ENCODE peak calls at places on chromosomes 6 and 20, in four cellular contexts. One of them, this sample, is unnamed.

GRCh38 chr20:22962567-22963439 is 72.3 kb upstream of the SSTR4 start:
- DNase-seq in left cardiac atrium: no peak
- DNase-seq in GM19239: no peak
- DNase-seq in H1: no peak
- DNase-seq in this sample: no peak

GRCh38 chr6:34718867-34719441 is 22.4 kb upstream of the ILRUN start:
- DNase-seq in left cardiac atrium: no peak
- DNase-seq in H1: no peak
- DNase-seq in GM19239: no peak
- DNase-seq in this sample: no peak

GRCh38 chr6:11152581-11152980 is 41.1 kb upstream of the ERVFRD-1 start:
- DNase-seq in GM19239: no peak
- DNase-seq in H1: no peak
- DNase-seq in left cardiac atrium: no peak
- DNase-seq in this sample: no peak

GRCh38 chr6:25694366-25694765 is 42.4 kb downstream of the SCGN start:
- DNase-seq in H1: no peak
- DNase-seq in GM19239: no peak
- DNase-seq in left cardiac atrium: no peak
- DNase-seq in this sample: no peak

GRCh38 chr20:41734506-41734945 is 116.3 kb upstream of the CHD6 start:
- DNase-seq in left cardiac atrium: peak
- DNase-seq in H1: peak
- DNase-seq in GM19239: peak
- DNase-seq in this sample: peak

GRCh38 chr6:45477785-45478184 is 100.1 kb upstream of the SUPT3H start:
- DNase-seq in H1: no peak
- DNase-seq in left cardiac atrium: no peak
- DNase-seq in GM19239: no peak
- DNase-seq in this sample: no peak

GRCh38 chr6:54361188-54361587 is 52.9 kb downstream of the TINAG start:
- DNase-seq in H1: no peak
- DNase-seq in left cardiac atrium: no peak
- DNase-seq in GM19239: no peak
- DNase-seq in this sample: no peak

GRCh38 chr20:37575884-37576283 is 48.2 kb upstream of the BLCAP start:
- DNase-seq in GM19239: peak
- DNase-seq in H1: no peak
- DNase-seq in left cardiac atrium: no peak
- DNase-seq in this sample: no peak

GRCh38 chr6:163356324-163356723 is 58.2 kb upstream of the QKI start:
- DNase-seq in GM19239: no peak
- DNase-seq in H1: no peak
- DNase-seq in left cardiac atrium: peak
- DNase-seq in this sample: no peak